ENCODE peak calls at places on chromosomes 13 and 19, in four cellular contexts. I, Q, D and N are unnamed samples.

GRCh38 chr19:31223805-31224534 is 125.3 kb downstream of the TSHZ3 start:
- DNase-seq in I (no peak), Q (no peak), D (no peak), N (no peak)

GRCh38 chr19:12513531-12514061 is 29.0 kb upstream of the ZNF709 start:
- DNase-seq in I (peak; percentile 75), Q (no peak), D (peak; percentile 21), N (peak; percentile 55)

GRCh38 chr13:79108914-79109643 is 297.0 kb downstream of the RBM26 start:
- DNase-seq in I (no peak), Q (no peak), D (no peak), N (no peak)

GRCh38 chr19:3479819-3480215 is 508 bp downstream of the SMIM24 start:
- DNase-seq in I (peak; percentile 75), Q (peak; percentile 87), D (no peak), N (peak; percentile 79)

GRCh38 chr13:106104281-106104901 is 431.1 kb downstream of the EFNB2 start:
- DNase-seq in I (no peak), Q (no peak), D (no peak), N (no peak)

GRCh38 chr13:49997935-49998334 is 1.1 kb downstream of the TRIM13 start:
- DNase-seq in I (no peak), Q (no peak), D (no peak), N (no peak)

GRCh38 chr19:33245948-33246728 is 20.5 kb upstream of the SLC7A10 start:
- DNase-seq in I (peak; percentile 46), Q (peak; percentile 40), D (no peak), N (peak; percentile 38)

GRCh38 chr13:30341815-30342570 is 34.6 kb upstream of the KATNAL1 start:
- DNase-seq in I (no peak), Q (no peak), D (no peak), N (peak; percentile 54)

GRCh38 chr19:3335431-3336350 is 30.7 kb upstream of the NFIC start:
- DNase-seq in I (no peak), Q (no peak), D (no peak), N (no peak)

GRCh38 chr19:54343868-54344267 is 4.9 kb upstream of the LILRA4 start:
- DNase-seq in I (no peak), Q (no peak), D (no peak), N (no peak)

GRCh38 chr13:21001471-21001870 is 59.9 kb downstream of the LATS2 start:
- DNase-seq in I (no peak), Q (no peak), D (no peak), N (no peak)

GRCh38 chr19:934865-935422 is 9.1 kb downstream of the ARID3A start:
- DNase-seq in I (no peak), Q (no peak), D (no peak), N (peak; percentile 85)

GRCh38 chr13:90968510-90968909 is 379.0 kb upstream of the MIR17HG start:
- DNase-seq in I (peak; percentile 52), Q (no peak), D (peak; percentile 23), N (peak; percentile 38)

GRCh38 chr13:44932850-44933251 is 56.4 kb downstream of the NUFIP1 start:
- DNase-seq in I (no peak), Q (no peak), D (no peak), N (no peak)

GRCh38 chr13:106466691-106467405 is 68.6 kb downstream of the EFNB2 start:
- DNase-seq in I (no peak), Q (no peak), D (no peak), N (no peak)

GRCh38 chr19:30693179-30693578 is 321.0 kb downstream of the ZNF536 start:
- DNase-seq in I (no peak), Q (no peak), D (no peak), N (peak; percentile 59)

GRCh38 chr13:79541426-79542049 is 60.6 kb downstream of the NDFIP2 start:
- DNase-seq in I (no peak), Q (peak; percentile 19), D (no peak), N (peak; percentile 21)

GRCh38 chr13:28145049-28145448 is 6.7 kb downstream of the PAN3 start:
- DNase-seq in I (no peak), Q (no peak), D (no peak), N (no peak)

GRCh38 chr19:16702123-16702522 is 17.5 kb upstream of the NWD1 start:
- DNase-seq in I (no peak), Q (no peak), D (no peak), N (peak; percentile 48)

GRCh38 chr13:47179321-47179720 is 282.5 kb upstream of the HTR2A start:
- DNase-seq in I (no peak), Q (no peak), D (no peak), N (no peak)

GRCh38 chr13:33761744-33762143 is 56.2 kb upstream of the RFC3 start:
- DNase-seq in I (no peak), Q (no peak), D (no peak), N (peak; percentile 15)

GRCh38 chr13:75904012-75904411 is 267.9 kb downstream of the LMO7 start:
- DNase-seq in I (no peak), Q (no peak), D (no peak), N (no peak)

GRCh38 chr13:95924389-95924994 is 128.7 kb downstream of the UGGT2 start:
- DNase-seq in I (no peak), Q (no peak), D (no peak), N (no peak)

GRCh38 chr19:35715355-35715809 is 2.4 kb upstream of the KMT2B start:
- DNase-seq in I (no peak), Q (no peak), D (no peak), N (no peak)

GRCh38 chr19:22935151-22935550 is 67.8 kb downstream of the ZNF728 start:
- DNase-seq in I (no peak), Q (no peak), D (no peak), N (no peak)

DNA sequence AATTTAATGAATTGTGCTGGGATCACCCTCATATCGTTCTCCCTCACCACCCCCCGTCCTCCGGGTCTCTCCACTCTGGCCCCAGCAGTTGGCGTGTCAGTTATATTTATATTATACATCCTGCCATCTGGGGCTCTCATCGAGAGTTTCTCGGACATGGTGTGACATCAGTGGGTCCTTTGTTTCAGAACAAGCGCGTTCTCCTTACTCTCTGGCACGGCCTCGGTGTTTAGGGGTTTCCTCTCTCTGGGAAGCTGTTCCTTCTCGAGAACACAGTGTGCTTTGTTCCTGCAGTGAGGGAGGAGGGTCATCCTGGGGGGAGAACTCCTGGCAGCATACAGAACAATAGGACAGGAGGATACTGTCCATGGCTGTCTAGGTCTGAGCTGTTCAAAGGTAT is 9.8 kb upstream of the MCF2L start:
- DNase-seq in I (no peak), Q (no peak), D (no peak), N (no peak)
- TF ChIP-seq TEAD4 in I (no peak), Q (no peak), D (no peak), N (no peak)

GRCh38 chr19:40305403-40305802 is 20.3 kb upstream of the AKT2 start:
- DNase-seq in I (peak; percentile 81), Q (peak; percentile 79), D (no peak), N (peak; percentile 83)

GRCh38 chr19:40303765-40304164 is 18.6 kb upstream of the AKT2 start:
- DNase-seq in I (peak; percentile 3), Q (no peak), D (no peak), N (no peak)

GRCh38 chr19:40304306-40304705 is 19.2 kb upstream of the AKT2 start:
- DNase-seq in I (no peak), Q (no peak), D (no peak), N (no peak)

GRCh38 chr19:40300668-40301067 is 15.5 kb upstream of the AKT2 start:
- DNase-seq in I (peak; percentile 0), Q (no peak), D (no peak), N (no peak)

DNA sequence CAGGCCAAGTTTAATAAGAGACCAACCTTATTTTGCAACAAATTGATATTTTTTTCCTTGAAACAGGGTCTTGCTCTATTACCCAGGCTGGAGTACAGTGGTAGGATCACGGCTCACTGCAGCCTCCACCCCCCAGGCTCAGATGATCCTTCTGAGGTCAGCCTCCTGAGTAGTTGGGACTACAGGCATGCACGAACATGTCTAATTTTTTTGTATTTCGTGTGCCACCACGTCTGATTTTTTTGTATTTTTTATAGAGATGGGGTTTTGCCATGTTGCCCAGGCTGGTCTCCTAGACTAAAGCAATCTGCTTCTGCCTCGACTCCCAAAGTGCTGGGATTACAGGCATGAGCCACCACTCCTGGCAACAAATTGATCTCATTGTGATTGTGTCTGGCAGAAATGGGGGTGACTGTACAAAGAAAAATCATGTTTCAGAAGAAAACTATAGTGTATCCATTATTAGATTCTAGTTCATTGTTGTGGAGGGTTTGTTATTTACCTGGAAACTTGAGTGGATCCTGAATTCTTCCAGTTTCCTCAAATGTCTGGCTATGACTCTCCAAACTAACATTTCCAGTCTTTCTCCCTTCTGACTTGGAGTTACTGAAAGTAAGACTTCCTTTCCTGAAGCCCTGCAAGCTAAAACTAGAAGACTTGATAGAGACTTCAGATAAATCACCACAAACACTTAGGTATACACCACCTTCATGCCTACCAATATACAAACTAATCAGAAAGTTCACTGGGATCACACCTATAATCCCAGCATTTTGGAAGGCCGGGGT is 17.3 kb upstream of the AKT2 start:
- DNase-seq in I (no peak), Q (no peak), D (no peak), N (no peak)
- TF ChIP-seq TEAD4 in I (no peak), Q (no peak), D (no peak), N (no peak)

DNA sequence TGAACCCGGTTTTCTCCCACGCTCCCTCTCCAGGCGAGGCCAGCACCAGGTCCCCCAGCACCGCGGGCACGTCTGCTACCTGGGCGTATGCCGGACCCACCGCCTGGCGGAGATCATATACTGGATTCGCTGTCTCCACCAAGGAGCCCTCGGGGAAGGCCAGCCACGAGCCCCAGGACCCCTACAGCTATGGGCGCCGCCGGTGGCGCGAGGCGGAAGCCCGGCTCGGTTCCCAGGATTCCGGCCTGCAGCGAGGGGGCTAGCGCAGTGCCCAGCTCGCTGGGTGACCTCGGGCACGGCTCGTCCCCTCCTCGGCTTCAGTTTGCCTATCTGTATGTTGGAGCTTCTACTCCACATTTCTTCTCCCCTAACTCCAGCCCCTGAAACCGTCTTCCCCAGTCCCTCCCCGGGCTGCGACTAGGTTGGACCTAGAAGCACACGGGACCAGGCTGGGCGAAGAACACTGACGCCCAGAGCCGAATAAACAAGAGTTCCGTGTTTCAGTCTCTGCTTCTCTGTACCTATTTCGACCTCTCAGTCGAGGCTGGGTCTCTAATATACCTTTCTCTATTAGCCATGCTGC is 752 bp upstream of the CPT1C start:
- DNase-seq in I (no peak), Q (no peak), D (no peak), N (no peak)
- TF ChIP-seq TEAD4 in I (no peak), Q (no peak), D (no peak), N (no peak)

DNA sequence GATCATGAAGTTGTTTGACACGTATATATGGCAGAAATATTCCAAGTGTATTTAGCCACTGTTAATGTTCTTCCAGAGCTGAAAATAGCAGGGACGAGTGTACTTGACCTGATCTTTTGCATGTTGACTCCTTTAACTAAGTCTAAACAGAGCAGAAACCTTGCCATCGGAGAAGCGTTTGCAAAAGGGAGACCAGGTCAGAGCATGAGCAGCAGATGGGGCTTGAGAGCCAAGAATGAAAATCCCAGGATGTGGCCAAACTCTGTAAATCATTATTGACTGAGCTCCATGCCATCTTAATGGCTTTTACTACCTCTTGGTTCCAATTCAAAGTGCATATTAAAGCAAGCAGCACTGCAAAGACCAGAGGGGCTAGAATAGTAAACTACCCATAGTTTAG is 55.5 kb downstream of the FAM216B start:
- DNase-seq in I (no peak), Q (no peak), D (peak; percentile 5), N (no peak)
- TF ChIP-seq TEAD4 in I (no peak), Q (no peak), D (no peak), N (no peak)

DNA sequence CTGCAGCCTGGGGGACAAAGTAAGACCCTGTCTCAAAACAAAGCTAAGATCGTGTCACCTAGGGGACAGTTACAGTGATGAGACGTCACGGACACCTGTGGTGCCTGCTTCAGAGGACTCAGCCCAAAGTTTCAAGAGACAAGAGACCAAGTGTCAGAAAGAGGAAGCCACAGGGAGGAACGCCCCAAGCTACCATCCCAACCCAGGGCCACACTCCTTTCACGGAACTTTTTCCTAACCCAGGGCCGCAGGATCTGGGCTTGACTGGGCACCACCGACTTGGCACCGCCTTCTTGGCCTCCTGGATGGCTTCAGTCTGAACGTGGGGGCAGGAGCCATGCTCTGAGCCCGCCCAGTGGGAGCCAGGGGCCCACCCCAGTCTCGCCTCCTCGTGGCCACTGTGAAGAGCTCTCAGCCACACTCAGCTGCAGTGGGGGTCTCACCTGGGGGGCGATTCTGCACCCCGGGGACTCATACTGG is 8.5 kb downstream of the MOB3A start:
- DNase-seq in I (no peak), Q (no peak), D (no peak), N (peak; percentile 12)
- TF ChIP-seq TEAD4 in I (no peak), Q (no peak), D (no peak), N (no peak)